ENCODE peak calls at places on chromosome 18, in six cellular contexts. M, K, W, D, S and C are unnamed samples.

GRCh38 chr18:33924576-33924975 is 300.1 kb downstream of the NOL4 start:
- DNase-seq in K (no peak), W (no peak), D (no peak), M (no peak), S (no peak), C (no peak)

GRCh38 chr18:55900380-55900779 is 312.4 kb upstream of the TCF4 start:
- DNase-seq in D (no peak), M (no peak), S (no peak), K (no peak), W (peak), C (no peak)

GRCh38 chr18:44651453-44651852 is 29.2 kb upstream of the SETBP1 start:
- DNase-seq in K (no peak), W (peak), M (no peak), S (peak), D (no peak), C (no peak)

GRCh38 chr18:55579888-55580287 is 8.1 kb downstream of the TCF4 start:
- DNase-seq in W (no peak), S (no peak), M (no peak), K (no peak), D (no peak), C (no peak)

GRCh38 chr18:845152-845819 is 33.2 kb upstream of the YES1 start:
- DNase-seq in W (peak), M (no peak), D (no peak), S (peak), K (no peak), C (no peak)

GRCh38 chr18:63159590-63159989 is 160.0 kb downstream of the BCL2 start:
- DNase-seq in M (no peak), K (no peak), D (no peak), W (no peak), S (no peak), C (no peak)

GRCh38 chr18:44725300-44726096 is 44.8 kb downstream of the SETBP1 start:
- DNase-seq in K (peak), W (peak), S (no peak), D (no peak), M (no peak), C (no peak)

GRCh38 chr18:68925268-68925667 is 127.4 kb downstream of the CCDC102B start:
- DNase-seq in M (no peak), D (no peak), W (no peak), K (no peak), S (no peak), C (no peak)

GRCh38 chr18:37634516-37634915 is 68.9 kb upstream of the CELF4 start:
- DNase-seq in M (no peak), W (no peak), D (no peak), K (no peak), S (no peak), C (peak)

GRCh38 chr18:47928466-47928865 is 2.0 kb downstream of the SMAD2 start:
- DNase-seq in D (no peak), W (peak), K (no peak), M (no peak), S (no peak), C (no peak)

GRCh38 chr18:47931707-47932103 is 1.2 kb upstream of the SMAD2 start:
- DNase-seq in K (peak), D (peak), S (no peak), W (no peak), M (no peak), C (no peak)

GRCh38 chr18:47929681-47930085 is 776 bp downstream of the SMAD2 start:
- DNase-seq in S (no peak), W (peak), K (no peak), M (no peak), D (peak), C (no peak)

GRCh38 chr18:47930844-47931706 is 616 bp upstream of the SMAD2 start:
- DNase-seq in M (peak), W (peak), S (peak), D (peak), K (peak), C (no peak)

GRCh38 chr18:47930086-47930843 is at the start of gene SMAD2:
- DNase-seq in D (peak), W (peak), S (peak), M (peak), K (peak), C (peak)
- TF ChIP-seq POLR2A in D (peak), W (no peak), S (peak), M (no peak), K (no peak), C (no peak)

GRCh38 chr18:49321271-49321670 is 139.2 kb downstream of the DYM start:
- DNase-seq in W (no peak), K (no peak), M (no peak), S (no peak), D (no peak), C (no peak)
- H3K27ac ChIP-seq in W (peak), K (no peak), M (no peak), S (no peak), D (no peak), C (no peak)

GRCh38 chr18:9135912-9136314 is 668 bp upstream of the ANKRD12 start:
- DNase-seq in W (peak), K (no peak), D (no peak), S (peak), M (peak), C (no peak)
- TF ChIP-seq POLR2A in W (no peak), K (no peak), D (no peak), S (no peak), M (no peak), C (no peak)

GRCh38 chr18:26656944-26657536 is 108.7 kb upstream of the KCTD1 start:
- DNase-seq in M (peak), D (peak), K (peak), S (peak), W (peak), C (no peak)
- H3K27ac ChIP-seq in M (peak), D (peak), K (peak), S (peak), W (no peak), C (peak)

DNA sequence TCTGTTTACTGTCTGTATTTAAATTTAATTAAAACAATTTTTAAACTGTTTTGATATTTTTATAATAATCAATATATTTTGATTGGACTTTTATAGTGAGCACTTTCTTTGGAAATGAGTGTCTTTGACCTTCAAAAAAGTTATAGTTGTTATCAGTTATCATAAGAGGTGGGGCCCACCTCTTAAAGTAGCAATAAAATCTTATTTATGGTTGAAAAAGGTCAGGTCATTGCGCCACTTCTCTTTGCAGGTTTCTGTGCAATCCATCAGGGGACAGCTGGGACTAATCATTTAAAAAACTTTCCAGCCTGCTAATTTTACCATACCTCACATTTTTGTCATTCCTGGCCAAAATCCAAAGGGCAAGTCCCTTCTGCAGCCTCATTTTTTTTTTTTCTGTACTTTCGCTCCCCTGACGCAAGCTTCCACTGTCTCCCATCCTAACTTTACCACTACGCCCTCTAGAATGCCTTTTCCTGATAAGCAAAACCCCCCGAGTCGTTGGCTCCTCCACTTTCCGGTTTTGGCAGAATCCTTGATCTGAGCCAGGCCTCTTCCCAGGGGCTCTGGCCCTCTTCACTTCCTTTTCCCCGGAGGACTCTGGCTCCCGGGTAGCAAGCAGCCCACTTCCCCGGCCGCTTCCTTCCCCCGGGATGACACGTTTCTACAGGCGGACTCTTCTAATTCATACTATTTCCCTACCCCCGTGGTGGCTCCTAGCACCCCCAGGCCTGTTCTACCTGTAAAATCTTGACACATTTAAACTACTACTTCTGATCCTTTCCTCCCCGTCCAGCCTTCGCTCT is 1.1 kb upstream of the SEH1L start:
- DNase-seq in D (no peak), W (peak), M (peak), K (peak), S (peak), C (no peak)
- TF ChIP-seq POLR2A in D (no peak), W (peak), M (no peak), K (no peak), S (no peak), C (no peak)

GRCh38 chr18:58046794-58047555 is 2.9 kb downstream of the NEDD4L start:
- DNase-seq in K (no peak), M (no peak), S (no peak), W (no peak), D (no peak), C (no peak)
- H3K27ac ChIP-seq in K (no peak), M (peak), S (no peak), W (no peak), D (peak), C (no peak)

DNA sequence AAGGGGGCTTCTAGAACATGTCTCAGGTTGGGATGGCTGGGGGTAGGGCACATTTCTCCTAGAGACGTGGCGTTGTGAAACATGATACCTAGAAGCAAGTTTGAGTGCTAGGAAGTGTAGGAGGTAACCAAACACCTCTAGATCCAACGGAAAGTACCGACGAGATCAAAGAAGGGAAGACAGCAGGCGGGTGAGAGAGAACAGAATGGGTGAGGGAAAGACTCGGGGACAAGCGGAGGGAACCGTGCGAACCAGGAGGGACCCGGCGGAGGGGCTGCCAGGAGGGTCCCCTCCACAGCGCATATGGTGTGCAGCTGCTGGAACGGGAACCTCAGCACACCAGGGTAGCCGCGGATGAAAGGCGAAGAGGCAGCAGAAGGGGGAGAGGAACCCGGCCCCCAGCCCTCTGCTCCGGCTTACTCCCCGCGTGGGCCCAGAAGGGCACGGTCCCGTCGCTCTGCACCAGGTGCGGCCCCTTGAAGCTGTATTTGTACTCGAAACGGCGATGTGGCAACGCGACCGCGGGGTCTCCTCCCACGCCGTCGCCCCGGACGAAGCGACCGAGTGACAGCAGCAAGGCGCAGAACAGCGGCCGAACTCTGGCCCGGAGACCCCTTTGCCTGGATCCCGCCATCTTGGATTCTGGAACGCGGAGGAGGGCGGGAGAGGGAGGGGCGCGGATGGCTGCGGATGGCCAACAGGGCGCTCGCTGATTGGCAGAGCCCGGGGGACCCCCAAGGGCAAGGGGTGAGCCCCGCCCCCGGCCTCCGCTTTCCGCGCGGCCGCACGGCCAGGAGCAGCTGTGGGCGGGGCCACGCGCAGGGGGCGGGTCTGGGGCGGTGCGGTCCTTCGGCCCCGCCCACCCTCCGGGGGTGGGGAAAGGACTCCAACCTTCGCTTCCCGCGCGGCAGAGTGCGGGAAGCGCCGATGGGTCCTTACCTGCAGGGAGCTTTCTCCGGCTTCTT is at the start of gene LMAN1:
- DNase-seq in K (peak), S (peak), D (peak), W (peak), M (peak), C (peak)
- TF ChIP-seq POLR2A in K (peak), S (peak), D (peak), W (peak), M (peak), C (no peak)

GRCh38 chr18:9931146-9931545 is 17.3 kb downstream of the VAPA start:
- DNase-seq in W (no peak), K (no peak), S (no peak), D (no peak), M (no peak), C (no peak)

GRCh38 chr18:9930299-9930884 is 16.6 kb downstream of the VAPA start:
- DNase-seq in M (no peak), S (no peak), D (no peak), W (no peak), K (no peak), C (no peak)

GRCh38 chr18:9931679-9932078 is 17.9 kb downstream of the VAPA start:
- DNase-seq in S (no peak), K (no peak), D (no peak), W (no peak), M (no peak), C (no peak)

GRCh38 chr18:9934274-9934673 is 20.5 kb downstream of the VAPA start:
- DNase-seq in W (no peak), D (no peak), M (no peak), K (no peak), S (no peak), C (no peak)

GRCh38 chr18:9933865-9934264 is 20.0 kb downstream of the VAPA start:
- DNase-seq in W (no peak), S (no peak), D (no peak), K (no peak), M (no peak), C (no peak)
- H3K27ac ChIP-seq in W (no peak), S (no peak), D (no peak), K (no peak), M (no peak), C (no peak)

GRCh38 chr18:79950440-79951341 is 762 bp downstream of the SLC66A2 start:
- DNase-seq in W (peak), M (no peak), S (peak), K (no peak), D (no peak), C (no peak)
- TF ChIP-seq POLR2A in W (no peak), M (peak), S (no peak), K (no peak), D (peak), C (no peak)

GRCh38 chr18:53753616-53754015 is 470.9 kb downstream of the MBD2 start:
- DNase-seq in K (no peak), D (no peak), S (no peak), W (no peak), M (no peak), C (no peak)

GRCh38 chr18:53755914-53756606 is 468.4 kb downstream of the MBD2 start:
- DNase-seq in K (no peak), D (no peak), S (no peak), M (no peak), W (no peak), C (no peak)

GRCh38 chr18:53756607-53756972 is 467.9 kb downstream of the MBD2 start:
- DNase-seq in D (no peak), M (no peak), W (no peak), S (no peak), K (no peak), C (no peak)

GRCh38 chr18:53754154-53754553 is 470.3 kb downstream of the MBD2 start:
- DNase-seq in D (no peak), K (no peak), W (no peak), M (no peak), S (no peak), C (no peak)

GRCh38 chr18:53752968-53753367 is 471.5 kb downstream of the MBD2 start:
- DNase-seq in W (no peak), M (no peak), D (no peak), S (no peak), K (no peak), C (no peak)
- H3K27ac ChIP-seq in W (no peak), M (no peak), D (no peak), S (no peak), K (no peak), C (no peak)